ENCODE peak calls at places on chromosome 21, in five cellular contexts. One of them, this sample, is unnamed.

GRCh38 chr21:15752763-15753407 is 23.1 kb downstream of the USP25 start:
- DNase-seq in PC-9: no peak
- DNase-seq in uterus: no peak
- DNase-seq in left ventricle myocardium inferior: no peak
- DNase-seq in heart right ventricle: no peak
- DNase-seq in this sample: no peak

GRCh38 chr21:17610862-17611261 is 1.8 kb downstream of the BTG3 start:
- DNase-seq in PC-9: no peak
- DNase-seq in uterus: peak
- DNase-seq in heart right ventricle: no peak
- DNase-seq in left ventricle myocardium inferior: no peak
- DNase-seq in this sample: no peak

GRCh38 chr21:15687208-15687607 is 42.6 kb upstream of the USP25 start:
- DNase-seq in PC-9: no peak
- DNase-seq in heart right ventricle: no peak
- DNase-seq in uterus: no peak
- DNase-seq in left ventricle myocardium inferior: no peak
- DNase-seq in this sample: no peak

GRCh38 chr21:25708467-25709065 is 26.1 kb downstream of the ATP5PF start:
- DNase-seq in PC-9: no peak
- DNase-seq in uterus: peak
- DNase-seq in left ventricle myocardium inferior: no peak
- DNase-seq in heart right ventricle: peak
- DNase-seq in this sample: no peak

GRCh38 chr21:41283211-41283818 is 33.3 kb upstream of the FAM3B start:
- DNase-seq in PC-9: peak
- DNase-seq in heart right ventricle: peak
- DNase-seq in left ventricle myocardium inferior: no peak
- DNase-seq in uterus: peak
- DNase-seq in this sample: peak

GRCh38 chr21:30345014-30345413 is 3.4 kb downstream of the KRTAP23-1 start:
- DNase-seq in uterus: no peak
- DNase-seq in PC-9: no peak
- DNase-seq in heart right ventricle: no peak
- DNase-seq in left ventricle myocardium inferior: no peak
- DNase-seq in this sample: no peak

GRCh38 chr21:21384977-21385376 is 386.8 kb downstream of the NCAM2 start:
- DNase-seq in left ventricle myocardium inferior: no peak
- DNase-seq in heart right ventricle: no peak
- DNase-seq in uterus: no peak
- DNase-seq in PC-9: no peak
- DNase-seq in this sample: peak

GRCh38 chr21:31929548-31929947 is 56.7 kb downstream of the HUNK start:
- DNase-seq in heart right ventricle: no peak
- DNase-seq in PC-9: no peak
- DNase-seq in uterus: no peak
- DNase-seq in left ventricle myocardium inferior: no peak
- DNase-seq in this sample: no peak

GRCh38 chr21:43864313-43864805 is 664 bp upstream of the AGPAT3 start:
- DNase-seq in heart right ventricle: no peak
- DNase-seq in left ventricle myocardium inferior: peak
- DNase-seq in PC-9: peak
- DNase-seq in uterus: no peak
- DNase-seq in this sample: no peak

GRCh38 chr21:31731112-31731801 is 661 bp downstream of the SCAF4 start:
- DNase-seq in uterus: peak
- DNase-seq in left ventricle myocardium inferior: peak
- DNase-seq in heart right ventricle: peak
- DNase-seq in PC-9: no peak
- DNase-seq in this sample: no peak

GRCh38 chr21:16741228-16741665 is 771.6 kb upstream of the CXADR start:
- DNase-seq in left ventricle myocardium inferior: peak
- DNase-seq in PC-9: no peak
- DNase-seq in uterus: peak
- DNase-seq in heart right ventricle: no peak
- DNase-seq in this sample: no peak

GRCh38 chr21:41750051-41750450 is 16.8 kb downstream of the RIPK4 start:
- DNase-seq in left ventricle myocardium inferior: no peak
- DNase-seq in uterus: no peak
- DNase-seq in heart right ventricle: no peak
- DNase-seq in PC-9: peak
- DNase-seq in this sample: no peak

GRCh38 chr21:15140321-15141019 is 75.7 kb upstream of the NRIP1 start:
- DNase-seq in PC-9: no peak
- DNase-seq in left ventricle myocardium inferior: no peak
- DNase-seq in heart right ventricle: peak
- DNase-seq in uterus: no peak
- DNase-seq in this sample: no peak

GRCh38 chr21:41755934-41756773 is 10.7 kb downstream of the RIPK4 start:
- DNase-seq in left ventricle myocardium inferior: no peak
- DNase-seq in heart right ventricle: no peak
- DNase-seq in PC-9: peak
- DNase-seq in uterus: no peak
- DNase-seq in this sample: no peak

GRCh38 chr21:43294194-43294902 is 125.5 kb downstream of the CRYAA start:
- DNase-seq in PC-9: no peak
- DNase-seq in left ventricle myocardium inferior: peak
- DNase-seq in uterus: no peak
- DNase-seq in heart right ventricle: no peak
- DNase-seq in this sample: no peak

GRCh38 chr21:44322621-44323325 is 16.4 kb downstream of the CFAP410 start:
- DNase-seq in heart right ventricle: no peak
- DNase-seq in PC-9: no peak
- DNase-seq in uterus: no peak
- DNase-seq in left ventricle myocardium inferior: no peak
- DNase-seq in this sample: no peak

GRCh38 chr21:44907966-44908364 is 12.7 kb downstream of the ITGB2 start:
- DNase-seq in left ventricle myocardium inferior: no peak
- DNase-seq in uterus: no peak
- DNase-seq in heart right ventricle: peak
- DNase-seq in PC-9: no peak
- DNase-seq in this sample: no peak

GRCh38 chr21:38806942-38807284 is 1.2 kb downstream of the ETS2 start:
- DNase-seq in PC-9: no peak
- DNase-seq in left ventricle myocardium inferior: no peak
- DNase-seq in uterus: no peak
- DNase-seq in heart right ventricle: no peak
- DNase-seq in this sample: no peak

GRCh38 chr21:32256873-32257620 is 21.8 kb downstream of the MIS18A start:
- DNase-seq in uterus: peak
- DNase-seq in heart right ventricle: peak
- DNase-seq in PC-9: no peak
- DNase-seq in left ventricle myocardium inferior: peak
- DNase-seq in this sample: no peak

GRCh38 chr21:14096577-14096976 is 114.2 kb downstream of the LIPI start:
- DNase-seq in left ventricle myocardium inferior: no peak
- DNase-seq in PC-9: no peak
- DNase-seq in uterus: no peak
- DNase-seq in heart right ventricle: no peak
- DNase-seq in this sample: no peak

GRCh38 chr21:42010507-42011493 is 640 bp upstream of the ZBTB21 start:
- DNase-seq in heart right ventricle: no peak
- DNase-seq in uterus: no peak
- DNase-seq in PC-9: no peak
- DNase-seq in left ventricle myocardium inferior: no peak
- DNase-seq in this sample: no peak

GRCh38 chr21:26055010-26055409 is 115.6 kb downstream of the APP start:
- DNase-seq in uterus: no peak
- DNase-seq in left ventricle myocardium inferior: no peak
- DNase-seq in PC-9: no peak
- DNase-seq in heart right ventricle: no peak
- DNase-seq in this sample: no peak

GRCh38 chr21:43361493-43362296 is 65.2 kb downstream of the SIK1 start:
- DNase-seq in left ventricle myocardium inferior: peak
- DNase-seq in uterus: no peak
- DNase-seq in PC-9: no peak
- DNase-seq in heart right ventricle: peak
- DNase-seq in this sample: no peak

DNA sequence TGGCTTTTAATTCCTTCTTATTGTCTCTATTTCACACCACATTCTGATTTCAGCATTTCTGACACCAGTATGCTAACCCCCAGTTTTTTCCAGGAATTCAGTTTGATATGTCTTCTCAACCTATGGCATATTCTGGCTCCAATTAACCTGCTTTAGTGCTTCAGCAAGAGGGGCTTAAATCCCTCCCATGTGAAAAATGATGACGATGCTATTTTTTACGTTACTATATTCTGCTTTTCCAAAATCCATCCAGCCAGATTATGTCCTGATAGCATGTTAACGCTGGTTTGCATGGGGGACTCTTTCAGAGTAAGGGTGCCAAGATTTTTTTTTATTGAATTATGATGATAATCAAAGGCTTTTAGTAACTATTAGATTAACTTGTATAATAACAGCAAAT is 163.3 kb upstream of the ADAMTS5 start:
- DNase-seq in PC-9: no peak
- DNase-seq in uterus: no peak
- DNase-seq in left ventricle myocardium inferior: no peak
- DNase-seq in heart right ventricle: no peak
- DNase-seq in this sample: no peak
- TF ChIP-seq CTCF in PC-9: no peak
- TF ChIP-seq CTCF in uterus: no peak
- TF ChIP-seq CTCF in left ventricle myocardium inferior: no peak
- TF ChIP-seq CTCF in heart right ventricle: no peak
- TF ChIP-seq CTCF in this sample: no peak

DNA sequence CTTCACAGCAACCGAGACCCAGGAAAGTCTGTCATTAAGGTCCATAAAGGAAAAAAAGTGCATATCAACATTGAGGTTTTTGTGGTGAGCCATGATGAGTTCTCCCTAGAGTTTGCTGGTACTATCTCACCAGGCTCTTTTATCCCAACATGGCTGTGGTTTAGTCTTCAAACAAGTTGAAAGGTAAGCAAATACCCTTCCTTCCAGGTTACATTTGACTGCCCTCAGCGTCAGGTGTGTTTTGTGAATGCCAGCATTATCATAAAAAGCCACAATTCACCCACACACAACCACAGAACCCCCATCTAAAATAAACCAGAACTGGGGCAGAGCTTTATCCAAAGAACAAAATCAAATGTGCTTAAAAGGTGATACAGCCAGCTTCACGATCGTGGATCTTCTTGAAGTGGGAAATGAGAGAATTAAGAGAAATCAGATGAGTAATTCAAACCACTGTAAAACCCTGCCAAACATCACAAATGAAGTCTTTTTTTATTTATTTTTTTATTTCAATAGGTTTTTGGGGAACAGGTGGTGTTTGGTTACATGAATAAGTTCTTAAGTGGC is 64.7 kb downstream of the SETD4 start:
- DNase-seq in left ventricle myocardium inferior: no peak
- DNase-seq in heart right ventricle: no peak
- DNase-seq in PC-9: no peak
- DNase-seq in uterus: no peak
- DNase-seq in this sample: no peak
- H3K4me3 ChIP-seq in left ventricle myocardium inferior: no peak
- H3K4me3 ChIP-seq in heart right ventricle: no peak
- H3K4me3 ChIP-seq in PC-9: no peak
- H3K4me3 ChIP-seq in uterus: no peak
- H3K4me3 ChIP-seq in this sample: no peak

GRCh38 chr21:36661511-36662309 is 37.2 kb upstream of the SIM2 start:
- DNase-seq in heart right ventricle: peak
- DNase-seq in uterus: no peak
- DNase-seq in PC-9: peak
- DNase-seq in left ventricle myocardium inferior: no peak
- DNase-seq in this sample: peak
- TF ChIP-seq CTCF in heart right ventricle: peak
- TF ChIP-seq CTCF in uterus: no peak
- TF ChIP-seq CTCF in PC-9: peak
- TF ChIP-seq CTCF in left ventricle myocardium inferior: peak
- TF ChIP-seq CTCF in this sample: peak

GRCh38 chr21:35195232-35195631 is 146.1 kb upstream of the RUNX1 start:
- DNase-seq in uterus: no peak
- DNase-seq in heart right ventricle: no peak
- DNase-seq in PC-9: no peak
- DNase-seq in left ventricle myocardium inferior: no peak
- DNase-seq in this sample: no peak

GRCh38 chr21:35190201-35190701 is 141.1 kb upstream of the RUNX1 start:
- DNase-seq in uterus: no peak
- DNase-seq in left ventricle myocardium inferior: no peak
- DNase-seq in PC-9: peak
- DNase-seq in heart right ventricle: no peak
- DNase-seq in this sample: no peak

GRCh38 chr21:35191754-35192153 is 142.7 kb upstream of the RUNX1 start:
- DNase-seq in PC-9: no peak
- DNase-seq in heart right ventricle: no peak
- DNase-seq in uterus: no peak
- DNase-seq in left ventricle myocardium inferior: no peak
- DNase-seq in this sample: no peak

GRCh38 chr21:35191128-35191527 is 142.0 kb upstream of the RUNX1 start:
- DNase-seq in left ventricle myocardium inferior: no peak
- DNase-seq in uterus: no peak
- DNase-seq in PC-9: no peak
- DNase-seq in heart right ventricle: no peak
- DNase-seq in this sample: no peak

DNA sequence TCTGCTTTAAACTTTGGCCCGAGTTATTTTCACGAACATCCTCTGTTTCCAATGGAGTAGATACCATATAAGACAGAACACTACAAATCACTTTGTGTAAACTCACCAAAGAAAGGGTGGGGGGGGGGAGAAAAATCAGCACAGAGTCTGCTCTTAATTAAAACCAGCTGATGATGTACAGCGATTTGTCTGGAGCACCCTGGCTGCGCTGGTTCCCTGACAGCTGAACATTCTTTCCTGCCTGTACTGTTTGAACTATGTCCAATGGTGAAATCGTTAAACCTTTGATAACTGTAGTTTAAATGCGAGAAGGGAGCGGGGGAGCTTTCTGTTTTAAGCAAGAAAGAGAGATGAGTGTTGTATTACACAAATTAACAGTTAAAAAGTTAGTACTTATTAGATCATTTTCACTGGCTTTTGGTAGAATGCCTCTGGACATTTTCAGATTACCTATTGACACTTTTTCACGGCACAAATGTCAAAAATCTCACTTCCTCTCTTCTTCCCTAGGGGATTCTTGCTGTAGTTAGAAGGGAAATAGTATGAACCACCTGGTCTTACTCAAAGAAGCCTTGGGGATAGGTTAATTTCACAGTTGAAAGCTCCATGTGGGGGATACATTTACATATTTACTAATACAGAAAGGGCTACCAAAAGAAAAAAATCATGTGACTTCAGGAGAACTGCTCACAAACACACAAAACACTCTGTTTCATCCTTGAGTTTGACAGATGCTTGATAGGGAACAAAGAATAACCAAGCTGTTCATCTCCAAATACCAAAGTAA is 140.2 kb upstream of the RUNX1 start:
- DNase-seq in PC-9: no peak
- DNase-seq in uterus: peak
- DNase-seq in heart right ventricle: no peak
- DNase-seq in left ventricle myocardium inferior: no peak
- DNase-seq in this sample: no peak
- H3K4me3 ChIP-seq in PC-9: no peak
- H3K4me3 ChIP-seq in uterus: no peak
- H3K4me3 ChIP-seq in heart right ventricle: no peak
- H3K4me3 ChIP-seq in left ventricle myocardium inferior: no peak
- H3K4me3 ChIP-seq in this sample: no peak

This sample was measured in LNCaP clone FGC.